ENCODE peak calls at places on chromosomes 13 and 19, in four cellular contexts. S is frontal cortex; T is stimulated activated CD4-positive, alpha-beta T cell treated with anti-CD3 and anti-CD28 coated beads, Interleukin-2, amount 100 ng/mL, for 48 hours; W is choroid plexus epithelial cell. A is an unnamed sample.

GRCh38 chr19:518292-519231 is 11.3 kb downstream of the TPGS1 start:
- DNase-seq in S (no peak), T (peak), W (no peak), A (no peak)

GRCh38 chr13:44259045-44260042 is 114.3 kb upstream of the SERP2 start:
- DNase-seq in T (peak), W (peak), S (no peak), A (no peak)

GRCh38 chr13:81988542-81988941 is 1647.6 kb upstream of the SPRY2 start:
- DNase-seq in S (no peak), W (no peak), T (no peak), A (no peak)

GRCh38 chr19:39645800-39646411 is 9.8 kb upstream of the LGALS16 start:
- DNase-seq in W (peak), S (no peak), T (no peak), A (peak)

GRCh38 chr19:10468133-10468532 is 35.0 kb downstream of the KEAP1 start:
- DNase-seq in T (no peak), S (no peak), W (no peak), A (no peak)

GRCh38 chr19:19215792-19216191 is 4.0 kb downstream of the NCAN start:
- DNase-seq in S (no peak), T (no peak), W (no peak), A (no peak)

GRCh38 chr13:91986771-91987515 is 588.5 kb downstream of the GPC5 start:
- DNase-seq in T (no peak), W (peak), S (no peak), A (no peak)

GRCh38 chr19:41031926-41032325 is 40.8 kb downstream of the CYP2B6 start:
- DNase-seq in T (no peak), W (peak), S (no peak), A (peak)

GRCh38 chr13:34017231-34017630 is 199.3 kb downstream of the RFC3 start:
- DNase-seq in T (no peak), W (no peak), S (no peak), A (no peak)

GRCh38 chr13:49791753-49792549 is 531 bp downstream of the KPNA3 start:
- DNase-seq in W (peak), T (peak), S (no peak), A (peak)

GRCh38 chr13:27079421-27079958 is 92.1 kb downstream of the USP12 start:
- DNase-seq in T (no peak), S (no peak), W (peak), A (no peak)

GRCh38 chr19:1438035-1438932 is at the start of gene RPS15:
- DNase-seq in W (peak), T (peak), S (peak), A (peak)

GRCh38 chr13:99911965-99912566 is 59.5 kb downstream of the ZIC5 start:
- DNase-seq in T (no peak), S (no peak), W (no peak), A (no peak)

A was measured in PC-9.